ENCODE peak calls at places on chromosomes 6 and 20, in ten cellular contexts. One of them, this sample, is unnamed.

GRCh38 chr6:498795-499231 is 107.3 kb downstream of the IRF4 start:
- DNase-seq in heart left ventricle: no peak
- DNase-seq in ovary: no peak
- DNase-seq in NB4: peak
- DNase-seq in body of pancreas: no peak
- DNase-seq in adrenal gland: no peak
- DNase-seq in esophagus muscularis mucosa: no peak
- DNase-seq in H54: no peak
- DNase-seq in H1: no peak
- DNase-seq in sigmoid colon: no peak
- DNase-seq in this sample: no peak

GRCh38 chr6:118899948-118900347 is 6.0 kb downstream of the ASF1A start:
- DNase-seq in H54: no peak
- DNase-seq in NB4: no peak
- DNase-seq in ovary: no peak
- DNase-seq in sigmoid colon: no peak
- DNase-seq in heart left ventricle: no peak
- DNase-seq in adrenal gland: no peak
- DNase-seq in H1: no peak
- DNase-seq in esophagus muscularis mucosa: no peak
- DNase-seq in body of pancreas: no peak
- DNase-seq in this sample: no peak

GRCh38 chr6:54717849-54718455 is 128.6 kb upstream of the FAM83B start:
- DNase-seq in NB4: peak
- DNase-seq in ovary: no peak
- DNase-seq in esophagus muscularis mucosa: no peak
- DNase-seq in adrenal gland: peak
- DNase-seq in H54: peak
- DNase-seq in sigmoid colon: no peak
- DNase-seq in heart left ventricle: peak
- DNase-seq in H1: no peak
- DNase-seq in body of pancreas: peak
- DNase-seq in this sample: peak

GRCh38 chr6:18533793-18534192 is 146.6 kb downstream of the RNF144B start:
- DNase-seq in ovary: no peak
- DNase-seq in NB4: no peak
- DNase-seq in body of pancreas: no peak
- DNase-seq in esophagus muscularis mucosa: no peak
- DNase-seq in adrenal gland: no peak
- DNase-seq in H1: no peak
- DNase-seq in sigmoid colon: no peak
- DNase-seq in H54: no peak
- DNase-seq in heart left ventricle: no peak
- DNase-seq in this sample: no peak

GRCh38 chr20:61387204-61387958 is 135.3 kb downstream of the CDH4 start:
- DNase-seq in heart left ventricle: no peak
- DNase-seq in NB4: no peak
- DNase-seq in adrenal gland: no peak
- DNase-seq in body of pancreas: peak
- DNase-seq in H1: no peak
- DNase-seq in ovary: no peak
- DNase-seq in H54: peak
- DNase-seq in esophagus muscularis mucosa: no peak
- DNase-seq in sigmoid colon: no peak
- DNase-seq in this sample: no peak

GRCh38 chr20:1805816-1806215 is 89.4 kb upstream of the SIRPA start:
- DNase-seq in H54: no peak
- DNase-seq in ovary: no peak
- DNase-seq in NB4: no peak
- DNase-seq in esophagus muscularis mucosa: no peak
- DNase-seq in heart left ventricle: no peak
- DNase-seq in H1: no peak
- DNase-seq in sigmoid colon: no peak
- DNase-seq in body of pancreas: no peak
- DNase-seq in adrenal gland: no peak
- DNase-seq in this sample: no peak

GRCh38 chr6:23446394-23447001 is 679.5 kb upstream of the NRSN1 start:
- DNase-seq in adrenal gland: no peak
- DNase-seq in heart left ventricle: no peak
- DNase-seq in sigmoid colon: no peak
- DNase-seq in esophagus muscularis mucosa: no peak
- DNase-seq in ovary: no peak
- DNase-seq in H1: no peak
- DNase-seq in NB4: peak
- DNase-seq in body of pancreas: no peak
- DNase-seq in H54: no peak
- DNase-seq in this sample: no peak

GRCh38 chr6:48490658-48491057 is 379.7 kb upstream of the PTCHD4 start:
- DNase-seq in sigmoid colon: no peak
- DNase-seq in body of pancreas: no peak
- DNase-seq in heart left ventricle: no peak
- DNase-seq in esophagus muscularis mucosa: no peak
- DNase-seq in H54: no peak
- DNase-seq in adrenal gland: no peak
- DNase-seq in NB4: no peak
- DNase-seq in ovary: no peak
- DNase-seq in H1: no peak
- DNase-seq in this sample: no peak

DNA sequence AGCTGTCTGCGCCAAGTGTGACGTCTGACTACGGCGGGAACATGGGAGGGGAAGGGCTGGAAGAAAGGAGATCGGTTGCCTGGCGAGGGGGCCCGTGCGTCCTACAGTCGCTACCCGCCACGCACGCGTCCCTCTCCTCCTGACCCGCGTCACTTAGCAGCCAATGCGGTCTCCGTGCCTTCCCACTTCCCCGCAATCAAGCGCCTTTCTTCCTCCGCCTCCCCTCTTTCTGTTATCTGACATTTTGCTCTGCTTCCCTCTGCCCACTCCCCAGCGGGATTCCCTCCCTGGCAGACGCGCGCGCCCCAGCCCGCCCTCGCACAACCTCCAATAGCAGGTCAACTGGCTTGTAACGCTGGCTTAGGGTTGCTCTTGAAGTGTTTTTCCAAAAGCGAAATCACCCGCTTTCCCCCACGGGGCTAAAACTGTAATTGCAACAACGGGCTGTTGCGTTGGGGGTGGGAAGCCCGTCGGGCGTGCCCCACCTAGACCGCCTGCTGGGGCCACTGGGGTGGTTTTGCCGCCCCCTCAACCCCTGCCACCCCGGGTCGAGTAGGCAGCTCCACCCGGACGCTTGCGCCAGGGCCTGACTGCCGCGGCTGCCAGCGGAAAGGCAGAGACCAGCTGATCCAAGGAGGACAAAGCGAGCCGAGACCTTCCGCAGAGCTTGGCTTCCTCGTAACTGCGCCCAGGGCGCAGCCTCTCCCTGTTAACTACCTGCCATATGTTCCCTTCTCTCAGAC is 6.2 kb upstream of the SOX4 start:
- DNase-seq in esophagus muscularis mucosa: no peak
- DNase-seq in H54: peak
- DNase-seq in heart left ventricle: peak
- DNase-seq in H1: no peak
- DNase-seq in ovary: peak
- DNase-seq in NB4: peak
- DNase-seq in body of pancreas: peak
- DNase-seq in adrenal gland: peak
- DNase-seq in sigmoid colon: peak
- DNase-seq in this sample: peak
- TF ChIP-seq POLR2A in esophagus muscularis mucosa: no peak
- TF ChIP-seq POLR2A in H54: no peak
- TF ChIP-seq POLR2A in heart left ventricle: no peak
- TF ChIP-seq POLR2A in H1: no peak
- TF ChIP-seq POLR2A in ovary: peak
- TF ChIP-seq POLR2A in NB4: no peak
- TF ChIP-seq POLR2A in body of pancreas: peak
- TF ChIP-seq POLR2A in adrenal gland: peak
- TF ChIP-seq POLR2A in sigmoid colon: no peak
- TF ChIP-seq POLR2A in this sample: no peak

GRCh38 chr6:111361648-111362047 is 121.4 kb downstream of the REV3L start:
- DNase-seq in sigmoid colon: no peak
- DNase-seq in H54: no peak
- DNase-seq in H1: peak
- DNase-seq in adrenal gland: peak
- DNase-seq in esophagus muscularis mucosa: no peak
- DNase-seq in NB4: peak
- DNase-seq in heart left ventricle: no peak
- DNase-seq in ovary: no peak
- DNase-seq in body of pancreas: no peak
- DNase-seq in this sample: peak
- TF ChIP-seq POLR2A in sigmoid colon: no peak
- TF ChIP-seq POLR2A in H54: no peak
- TF ChIP-seq POLR2A in H1: no peak
- TF ChIP-seq POLR2A in adrenal gland: no peak
- TF ChIP-seq POLR2A in esophagus muscularis mucosa: no peak
- TF ChIP-seq POLR2A in NB4: no peak
- TF ChIP-seq POLR2A in heart left ventricle: no peak
- TF ChIP-seq POLR2A in ovary: no peak
- TF ChIP-seq POLR2A in body of pancreas: no peak
- TF ChIP-seq POLR2A in this sample: no peak

GRCh38 chr20:34955232-34956040 is at the start of the genes GSS and MYH7B:
- DNase-seq in body of pancreas: peak
- DNase-seq in heart left ventricle: peak
- DNase-seq in ovary: peak
- DNase-seq in NB4: peak
- DNase-seq in sigmoid colon: peak
- DNase-seq in H54: peak
- DNase-seq in adrenal gland: peak
- DNase-seq in esophagus muscularis mucosa: peak
- DNase-seq in H1: peak
- DNase-seq in this sample: peak
- TF ChIP-seq POLR2A in body of pancreas: peak
- TF ChIP-seq POLR2A in heart left ventricle: no peak
- TF ChIP-seq POLR2A in ovary: peak
- TF ChIP-seq POLR2A in NB4: peak
- TF ChIP-seq POLR2A in sigmoid colon: peak
- TF ChIP-seq POLR2A in H54: peak
- TF ChIP-seq POLR2A in adrenal gland: peak
- TF ChIP-seq POLR2A in esophagus muscularis mucosa: peak
- TF ChIP-seq POLR2A in H1: peak
- TF ChIP-seq POLR2A in this sample: peak

DNA sequence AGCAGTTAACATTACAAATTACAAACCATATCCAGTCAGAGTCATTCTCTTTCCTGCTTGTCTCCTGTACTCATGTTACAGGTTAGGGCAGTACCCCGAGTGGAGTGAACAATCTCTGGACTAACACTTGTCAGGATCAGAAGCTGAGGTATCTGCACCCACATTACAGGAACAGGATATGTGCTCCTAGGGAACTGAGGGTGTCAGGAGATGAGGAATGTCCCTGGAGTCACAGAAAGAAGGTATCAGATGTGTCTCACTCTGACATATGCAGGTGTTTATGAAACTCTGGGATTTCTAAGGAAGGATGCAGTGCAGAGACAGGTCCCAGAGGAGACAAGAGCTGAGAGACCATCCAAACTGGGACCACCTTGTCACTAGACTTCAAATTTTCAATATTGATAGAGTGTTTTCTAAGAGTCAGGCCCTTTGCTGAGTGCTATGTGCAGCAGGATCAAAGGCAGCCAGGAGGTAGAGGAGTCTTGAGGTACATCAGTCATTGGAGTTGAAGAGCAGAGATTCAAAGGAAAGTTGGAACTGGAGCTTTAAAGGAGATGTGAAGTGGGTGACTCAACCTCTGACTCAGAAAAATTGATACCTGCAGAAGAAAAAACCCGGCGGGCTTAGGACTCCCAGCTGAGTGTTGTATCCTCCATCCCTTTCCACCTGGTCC is 12.6 kb downstream of the HLA-DPB1 start:
- DNase-seq in ovary: no peak
- DNase-seq in esophagus muscularis mucosa: peak
- DNase-seq in NB4: no peak
- DNase-seq in heart left ventricle: no peak
- DNase-seq in H1: no peak
- DNase-seq in sigmoid colon: no peak
- DNase-seq in H54: no peak
- DNase-seq in body of pancreas: no peak
- DNase-seq in adrenal gland: no peak
- DNase-seq in this sample: no peak
- TF ChIP-seq POLR2A in ovary: no peak
- TF ChIP-seq POLR2A in esophagus muscularis mucosa: no peak
- TF ChIP-seq POLR2A in NB4: no peak
- TF ChIP-seq POLR2A in heart left ventricle: no peak
- TF ChIP-seq POLR2A in H1: no peak
- TF ChIP-seq POLR2A in sigmoid colon: no peak
- TF ChIP-seq POLR2A in H54: no peak
- TF ChIP-seq POLR2A in body of pancreas: no peak
- TF ChIP-seq POLR2A in adrenal gland: no peak
- TF ChIP-seq POLR2A in this sample: no peak

DNA sequence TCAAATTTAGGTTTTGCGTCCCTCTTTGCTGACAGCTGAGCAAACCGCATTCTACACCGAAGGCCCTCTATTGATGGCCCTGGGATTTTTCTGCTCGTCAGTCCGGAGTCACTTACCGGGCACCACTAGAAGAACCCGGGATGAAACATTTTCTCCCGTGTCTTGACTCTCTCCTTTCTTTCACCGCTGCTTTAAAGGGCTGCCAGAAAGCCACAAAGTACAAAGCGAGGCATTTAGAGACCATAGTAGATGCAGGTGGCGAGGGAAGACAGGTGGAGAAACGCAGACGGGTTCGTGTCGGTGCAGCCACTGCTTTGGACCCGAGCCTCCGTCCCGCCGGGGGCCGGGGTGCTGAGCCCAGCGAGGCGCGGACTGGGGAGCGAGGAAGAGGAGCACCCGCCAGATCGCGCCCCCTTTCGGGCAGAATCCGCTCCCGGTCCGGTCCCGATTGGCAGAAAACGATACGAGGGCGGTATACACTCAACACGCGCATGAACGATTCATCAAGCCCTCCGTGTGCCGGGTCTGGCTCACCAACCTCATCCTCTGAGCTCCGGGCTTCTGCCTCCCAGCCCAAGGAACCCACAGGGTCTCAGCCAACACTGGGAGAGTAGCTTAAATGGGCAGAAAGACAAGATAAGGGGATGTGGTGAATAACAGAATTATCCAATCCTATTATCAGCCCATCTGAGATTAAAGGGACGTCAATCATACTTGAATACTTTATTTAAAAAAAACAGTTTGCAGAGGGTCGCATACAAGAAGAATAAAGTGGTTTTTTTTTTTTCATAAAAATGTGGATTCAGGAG is 84.9 kb downstream of the TRIM27 start:
- DNase-seq in sigmoid colon: peak
- DNase-seq in ovary: peak
- DNase-seq in esophagus muscularis mucosa: peak
- DNase-seq in H54: peak
- DNase-seq in NB4: peak
- DNase-seq in H1: peak
- DNase-seq in adrenal gland: peak
- DNase-seq in body of pancreas: peak
- DNase-seq in heart left ventricle: peak
- DNase-seq in this sample: peak
- TF ChIP-seq POLR2A in sigmoid colon: no peak
- TF ChIP-seq POLR2A in ovary: no peak
- TF ChIP-seq POLR2A in esophagus muscularis mucosa: no peak
- TF ChIP-seq POLR2A in H54: no peak
- TF ChIP-seq POLR2A in NB4: no peak
- TF ChIP-seq POLR2A in H1: no peak
- TF ChIP-seq POLR2A in adrenal gland: no peak
- TF ChIP-seq POLR2A in body of pancreas: no peak
- TF ChIP-seq POLR2A in heart left ventricle: no peak
- TF ChIP-seq POLR2A in this sample: peak